ENCODE peak calls at places on chromosome 19, in nine cellular contexts. M is breast epithelium; H is left lung; S is CD8-positive, alpha-beta memory T cell; R is thyroid gland; X is neuronal stem cell; B is effector memory CD4-positive, alpha-beta T cell; U is ascending aorta; F is hepatocyte. Z is an unnamed sample.
A peak's percentile ranks its signal among the peaks of the same experiment; 100 is the strongest.

GRCh38 chr19:58407658-58408151 is 744 bp upstream of the ZNF584 start:
- DNase-seq in M (no peak), H (no peak), S (no peak), R (no peak), X (no peak), B (no peak), U (no peak), F (peak; percentile 46), Z (no peak)

GRCh38 chr19:56142087-56142787 is 1.1 kb downstream of the ZNF444 start:
- DNase-seq in M (peak; percentile 62), H (no peak), S (no peak), R (peak; percentile 87), X (no peak), B (no peak), U (no peak), F (peak; percentile 80), Z (no peak)

GRCh38 chr19:30362156-30362754 is 9.9 kb upstream of the ZNF536 start:
- DNase-seq in M (no peak), H (no peak), S (no peak), R (no peak), X (no peak), B (no peak), U (peak; percentile 44), F (no peak), Z (no peak)

GRCh38 chr19:17075035-17075859 is at the start of the genes HAUS8 and MYO9B:
- DNase-seq in M (peak; percentile 99), H (peak; percentile 99), S (peak; percentile 100), R (peak; percentile 99), X (peak; percentile 99), B (peak; percentile 99), U (peak; percentile 100), F (peak; percentile 100), Z (peak; percentile 100)

GRCh38 chr19:5035817-5036732 is 67.2 kb downstream of the KDM4B start:
- DNase-seq in M (no peak), H (no peak), S (no peak), R (no peak), X (no peak), B (no peak), U (no peak), F (no peak), Z (no peak)

GRCh38 chr19:44878119-44878865 is 12.8 kb upstream of the TOMM40 start:
- DNase-seq in M (no peak), H (no peak), S (no peak), R (peak; percentile 54), X (no peak), B (no peak), U (no peak), F (no peak), Z (no peak)

GRCh38 chr19:19602713-19603320 is 15.7 kb downstream of the PBX4 start:
- DNase-seq in M (no peak), H (peak; percentile 38), S (no peak), R (no peak), X (no peak), B (no peak), U (no peak), F (no peak), Z (peak; percentile 70)

GRCh38 chr19:36009220-36009619 is 607 bp upstream of the SYNE4 start:
- DNase-seq in M (peak; percentile 52), H (peak; percentile 93), S (peak; percentile 28), R (peak; percentile 76), X (peak; percentile 55), B (no peak), U (peak; percentile 81), F (peak; percentile 85), Z (no peak)

GRCh38 chr19:17393914-17394313 is at the start of gene CCDC194:
- DNase-seq in M (no peak), H (no peak), S (no peak), R (no peak), X (no peak), B (no peak), U (no peak), F (no peak), Z (no peak)

GRCh38 chr19:44984005-44984404 is 17.3 kb upstream of the RELB start:
- DNase-seq in M (no peak), H (no peak), S (no peak), R (no peak), X (no peak), B (no peak), U (no peak), F (no peak), Z (no peak)

GRCh38 chr19:56071151-56071550 is 49.9 kb downstream of the ZNF787 start:
- DNase-seq in M (no peak), H (no peak), S (no peak), R (no peak), X (no peak), B (no peak), U (no peak), F (no peak), Z (peak; percentile 23)

GRCh38 chr19:4391701-4392543 is 8.4 kb downstream of the SH3GL1 start:
- DNase-seq in M (no peak), H (peak; percentile 4), S (no peak), R (peak; percentile 27), X (no peak), B (no peak), U (peak; percentile 73), F (no peak), Z (no peak)

GRCh38 chr19:18362934-18363542 is 22.6 kb downstream of the PGPEP1 start:
- DNase-seq in M (no peak), H (no peak), S (no peak), R (no peak), X (no peak), B (no peak), U (no peak), F (no peak), Z (no peak)

GRCh38 chr19:38831142-38831605 is 420 bp downstream of the ECH1 start:
- DNase-seq in M (peak; percentile 89), H (peak; percentile 92), S (peak; percentile 13), R (peak; percentile 70), X (no peak), B (no peak), U (peak; percentile 89), F (peak; percentile 80), Z (no peak)

GRCh38 chr19:11451327-11451941 is 16.0 kb downstream of the PRKCSH start:
- DNase-seq in M (no peak), H (no peak), S (no peak), R (no peak), X (no peak), B (no peak), U (no peak), F (no peak), Z (no peak)

GRCh38 chr19:45424191-45425058 is 708 bp upstream of the ERCC1 start:
- DNase-seq in M (no peak), H (peak; percentile 87), S (peak; percentile 31), R (peak; percentile 56), X (no peak), B (no peak), U (peak; percentile 94), F (peak; percentile 87), Z (peak; percentile 16)

GRCh38 chr19:53853707-53854106 is 14.0 kb upstream of the MYADM start:
- DNase-seq in M (no peak), H (no peak), S (no peak), R (no peak), X (no peak), B (no peak), U (no peak), F (no peak), Z (no peak)
- H3K4me3 ChIP-seq in M (no peak overlapping the region), H (no peak overlapping the region), S (no peak overlapping the region), R (no peak overlapping the region), X (no peak overlapping the region), B (no peak overlapping the region), U (no peak overlapping the region), F (no peak overlapping the region), Z (no peak overlapping the region)

GRCh38 chr19:42286349-42287016 is 15.4 kb upstream of the PRR19 start:
- DNase-seq in M (no peak), H (no peak), S (no peak), R (peak; percentile 90), X (no peak), B (no peak), U (peak; percentile 80), F (peak; percentile 36), Z (no peak)
- H3K4me1 ChIP-seq in M (peaks cover 10% of the 10 kb centered on the region), H (peaks cover 34% of the 10 kb centered on the region), S (peaks cover 37% of the 10 kb centered on the region), R (peaks cover 44% of the 10 kb centered on the region), X (peaks cover 34% of the 10 kb centered on the region), B (peaks cover 28% of the 10 kb centered on the region), U (peaks cover 33% of the 10 kb centered on the region), F (peaks cover 34% of the 10 kb centered on the region), Z (peaks cover 28% of the 10 kb centered on the region)

DNA sequence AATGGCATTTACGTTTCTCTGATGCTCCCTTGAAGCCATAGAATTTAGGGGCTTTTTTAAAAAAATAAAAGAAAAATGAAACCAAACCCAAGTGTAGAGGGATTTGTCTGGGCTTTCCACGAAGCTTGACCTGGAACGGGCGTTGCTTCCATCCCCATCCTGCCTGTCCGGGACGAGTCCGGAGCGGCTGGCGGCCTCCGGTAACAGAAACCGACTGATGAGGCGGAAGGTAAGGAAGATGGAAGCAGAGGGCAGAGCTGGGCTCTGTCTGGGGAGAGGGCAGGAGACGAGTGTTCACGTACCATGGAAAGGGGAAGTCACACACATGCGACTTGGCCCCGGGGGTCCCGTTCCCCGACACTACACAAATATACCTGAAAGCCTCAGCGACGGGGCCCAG is 34.3 kb downstream of the BTBD2 start:
- DNase-seq in M (no peak), H (no peak), S (no peak), R (no peak), X (no peak), B (no peak), U (no peak), F (no peak), Z (no peak)
- H3K27me3 ChIP-seq in M (no peaks in the 10 kb centered on the region), H (no peaks in the 10 kb centered on the region), S (no peaks in the 10 kb centered on the region), R (no peaks in the 10 kb centered on the region), X (no peaks in the 10 kb centered on the region), B (no peaks in the 10 kb centered on the region), U (no peaks in the 10 kb centered on the region), F (no peaks in the 10 kb centered on the region), Z (no peaks in the 10 kb centered on the region)

DNA sequence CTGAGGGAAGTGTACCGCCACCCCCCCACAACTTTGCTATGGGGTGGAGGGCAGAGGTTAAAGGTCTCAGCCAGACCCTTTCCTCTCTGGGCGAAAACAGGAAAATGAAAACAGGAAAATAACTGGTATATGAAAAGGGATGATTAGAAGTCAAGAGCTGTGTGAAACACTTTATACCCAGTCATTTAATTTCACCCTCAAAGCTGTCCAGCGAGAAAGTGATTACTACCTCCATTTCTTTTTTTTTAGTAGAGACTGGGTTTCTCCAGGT is 575 bp upstream of the PHLDB3 start:
- DNase-seq in M (no peak), H (no peak), S (no peak), R (no peak), X (no peak), B (no peak), U (no peak), F (no peak), Z (no peak)
- H3K4me3 ChIP-seq in M (no peak overlapping the region), H (peak overlapping the region; percentile 60), S (peak overlapping the region; percentile 96), R (no peak overlapping the region), X (no peak overlapping the region), B (no peak overlapping the region), U (peak overlapping the region; percentile 75), F (no peak overlapping the region), Z (no peak overlapping the region)

DNA sequence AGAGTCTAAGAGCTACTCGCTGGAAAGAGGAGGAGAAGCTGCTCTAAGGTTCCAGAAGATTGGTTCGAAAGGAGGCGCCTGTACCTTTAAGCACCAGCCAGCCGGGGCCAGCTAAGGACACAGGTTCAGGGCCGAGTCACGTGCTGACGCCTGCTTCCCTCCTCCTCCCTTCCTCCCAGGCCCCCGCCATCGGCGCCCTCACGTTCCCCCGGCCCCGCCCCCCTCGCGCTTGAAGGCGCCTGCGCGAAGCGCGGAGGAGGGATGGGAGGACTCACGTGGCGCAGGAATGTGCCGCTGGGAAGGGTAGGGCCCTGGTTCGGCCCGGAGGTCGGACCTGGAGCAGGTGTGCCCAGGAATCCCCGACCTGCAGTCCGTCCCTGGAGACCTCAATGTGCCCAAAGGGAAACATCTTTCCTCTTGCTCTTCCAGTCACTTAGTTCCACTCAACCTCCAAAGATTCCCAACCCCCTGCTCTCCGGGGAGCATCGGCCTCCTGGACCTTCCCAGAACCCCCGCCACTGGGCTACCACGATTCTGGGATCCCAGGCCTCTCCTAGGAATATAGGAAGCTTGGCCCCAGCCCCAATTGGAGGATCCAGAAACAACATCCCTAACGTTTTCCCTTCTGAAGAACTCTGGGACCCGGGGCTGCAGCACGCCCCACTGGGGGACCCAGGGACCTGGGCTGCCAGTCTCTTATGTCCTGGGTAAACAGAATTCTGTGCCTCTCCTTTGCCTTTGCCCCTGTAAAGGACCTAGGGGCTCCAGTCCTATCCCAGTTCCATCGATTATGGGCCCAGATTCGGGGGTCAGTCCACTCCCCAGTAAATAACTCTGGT is 2.5 kb downstream of the DBP start:
- DNase-seq in M (peak; percentile 97), H (peak; percentile 99), S (peak; percentile 86), R (peak; percentile 99), X (peak; percentile 87), B (peak; percentile 82), U (peak; percentile 97), F (peak; percentile 98), Z (peak; percentile 98)
- H3K4me1 ChIP-seq in M (no peaks in the 10 kb centered on the region), H (peaks cover 26% of the 10 kb centered on the region), S (peaks cover 45% of the 10 kb centered on the region), R (peaks cover 29% of the 10 kb centered on the region), X (peaks cover 47% of the 10 kb centered on the region), B (peaks cover 29% of the 10 kb centered on the region), U (peaks cover 24% of the 10 kb centered on the region), F (peaks cover 37% of the 10 kb centered on the region), Z (peaks cover 30% of the 10 kb centered on the region)